ENCODE peak calls at places on chromosomes 7 and 10, in six cellular contexts. O is dorsolateral prefrontal cortex, H is HS-5, S is HEK293T, B is NCI-H1417, Y is NCI-H460. G is an unnamed sample.

GRCh38 chr7:2970907-2971306 is 72.8 kb downstream of the CARD11 start:
- DNase-seq in O (no peak), H (no peak), S (no peak), B (no peak), Y (no peak), G (no peak)

GRCh38 chr7:42164946-42165345 is 72.1 kb downstream of the GLI3 start:
- DNase-seq in O (no peak), H (no peak), S (no peak), B (no peak), Y (no peak), G (peak; percentile 29)

GRCh38 chr7:28132959-28133745 is 47.4 kb downstream of the JAZF1 start:
- DNase-seq in O (no peak), H (no peak), S (no peak), B (no peak), Y (no peak), G (no peak)

GRCh38 chr10:110502851-110503301 is 5.2 kb downstream of the DUSP5 start:
- DNase-seq in O (no peak), H (no peak), S (no peak), B (no peak), Y (no peak), G (peak; percentile 53)

GRCh38 chr7:42002654-42003053 is 234.4 kb downstream of the GLI3 start:
- DNase-seq in O (no peak), H (no peak), S (no peak), B (no peak), Y (no peak), G (no peak)

GRCh38 chr10:103534621-103535498 is 41.4 kb downstream of the NEURL1 start:
- DNase-seq in O (no peak), H (no peak), S (no peak), B (peak; percentile 41), Y (no peak), G (no peak)

GRCh38 chr7:76356823-76357222 is 2.0 kb downstream of the YWHAG start:
- DNase-seq in O (no peak), H (no peak), S (no peak), B (peak; percentile 20), Y (no peak), G (peak; percentile 70)

GRCh38 chr10:77799352-77799751 is 127.2 kb downstream of the DLG5 start:
- DNase-seq in O (no peak), H (no peak), S (no peak), B (no peak), Y (no peak), G (no peak)

GRCh38 chr7:111364413-111364812 is 197.9 kb downstream of the IMMP2L start:
- DNase-seq in O (no peak), H (no peak), S (no peak), B (no peak), Y (no peak), G (no peak)

GRCh38 chr10:102153093-102153620 is 968 bp downstream of the NOLC1 start:
- DNase-seq in O (no peak), H (no peak), S (no peak), B (no peak), Y (no peak), G (peak; percentile 17)

GRCh38 chr10:48496831-48497792 is 107.8 kb downstream of the ARHGAP22 start:
- DNase-seq in O (no peak), H (peak; percentile 14), S (no peak), B (no peak), Y (no peak), G (peak; percentile 56)

GRCh38 chr10:54009672-54010071 is 791.4 kb downstream of the PCDH15 start:
- DNase-seq in O (no peak), H (no peak), S (no peak), B (peak; percentile 0), Y (no peak), G (no peak)

G was measured in ACHN.